ENCODE peak calls at places on chromosome 1, in four cellular contexts. One of them, this sample, is unnamed.

GRCh38 chr1:48127735-48128685 is 94.5 kb upstream of the SLC5A9 start:
- DNase-seq in SK-N-SH: no peak
- DNase-seq in HCT116: no peak
- DNase-seq in A549: no peak
- DNase-seq in this sample: no peak

GRCh38 chr1:162554258-162554657 is 7.3 kb upstream of the UAP1 start:
- DNase-seq in HCT116: no peak
- DNase-seq in A549: no peak
- DNase-seq in SK-N-SH: no peak
- DNase-seq in this sample: no peak

GRCh38 chr1:107535091-107535490 is 394.3 kb downstream of the NTNG1 start:
- DNase-seq in SK-N-SH: peak; percentile 33
- DNase-seq in HCT116: no peak
- DNase-seq in A549: no peak
- DNase-seq in this sample: no peak

GRCh38 chr1:150596095-150596892 is 16.9 kb upstream of the MCL1 start:
- DNase-seq in SK-N-SH: no peak
- DNase-seq in HCT116: no peak
- DNase-seq in A549: no peak
- DNase-seq in this sample: no peak

GRCh38 chr1:30418426-30419245 is 304.7 kb downstream of the MATN1 start:
- DNase-seq in A549: no peak
- DNase-seq in HCT116: no peak
- DNase-seq in SK-N-SH: no peak
- DNase-seq in this sample: no peak

GRCh38 chr1:215083408-215083961 is 948 bp downstream of the KCNK2 start:
- DNase-seq in SK-N-SH: peak; percentile 17
- DNase-seq in A549: no peak
- DNase-seq in HCT116: no peak
- DNase-seq in this sample: no peak

GRCh38 chr1:241722984-241723383 is 70.9 kb downstream of the WDR64 start:
- DNase-seq in A549: no peak
- DNase-seq in HCT116: no peak
- DNase-seq in SK-N-SH: no peak
- DNase-seq in this sample: no peak

GRCh38 chr1:119631433-119632102 is 16.5 kb downstream of the ZNF697 start:
- DNase-seq in SK-N-SH: peak; percentile 96
- DNase-seq in A549: no peak
- DNase-seq in HCT116: no peak
- DNase-seq in this sample: no peak

GRCh38 chr1:147719029-147719703 is 41.2 kb downstream of the GJA5 start:
- DNase-seq in A549: peak; percentile 32
- DNase-seq in HCT116: no peak
- DNase-seq in SK-N-SH: no peak
- DNase-seq in this sample: no peak

GRCh38 chr1:62800825-62801306 is 16.9 kb downstream of the ATG4C start:
- DNase-seq in SK-N-SH: no peak
- DNase-seq in HCT116: no peak
- DNase-seq in A549: no peak
- DNase-seq in this sample: peak; percentile 59

GRCh38 chr1:117606608-117607261 is 887 bp downstream of the TENT5C start:
- DNase-seq in SK-N-SH: no peak
- DNase-seq in A549: no peak
- DNase-seq in HCT116: no peak
- DNase-seq in this sample: peak; percentile 47

GRCh38 chr1:17313910-17314309 is 5.9 kb downstream of the PADI4 start:
- DNase-seq in HCT116: no peak
- DNase-seq in SK-N-SH: no peak
- DNase-seq in A549: no peak
- DNase-seq in this sample: no peak

GRCh38 chr1:4960336-4960735 is 305.9 kb downstream of the AJAP1 start:
- DNase-seq in HCT116: no peak
- DNase-seq in SK-N-SH: no peak
- DNase-seq in A549: no peak
- DNase-seq in this sample: no peak

GRCh38 chr1:112575154-112575804 is 43.7 kb downstream of the ST7L start:
- DNase-seq in A549: peak; percentile 71
- DNase-seq in HCT116: peak; percentile 69
- DNase-seq in SK-N-SH: no peak
- DNase-seq in this sample: no peak

GRCh38 chr1:56258395-56258794 is 321.0 kb downstream of the PLPP3 start:
- DNase-seq in SK-N-SH: no peak
- DNase-seq in A549: no peak
- DNase-seq in HCT116: no peak
- DNase-seq in this sample: no peak

GRCh38 chr1:54671985-54672608 is 30.5 kb downstream of the MROH7 start:
- DNase-seq in SK-N-SH: peak; percentile 78
- DNase-seq in A549: peak; percentile 40
- DNase-seq in HCT116: peak; percentile 35
- DNase-seq in this sample: peak; percentile 16

DNA sequence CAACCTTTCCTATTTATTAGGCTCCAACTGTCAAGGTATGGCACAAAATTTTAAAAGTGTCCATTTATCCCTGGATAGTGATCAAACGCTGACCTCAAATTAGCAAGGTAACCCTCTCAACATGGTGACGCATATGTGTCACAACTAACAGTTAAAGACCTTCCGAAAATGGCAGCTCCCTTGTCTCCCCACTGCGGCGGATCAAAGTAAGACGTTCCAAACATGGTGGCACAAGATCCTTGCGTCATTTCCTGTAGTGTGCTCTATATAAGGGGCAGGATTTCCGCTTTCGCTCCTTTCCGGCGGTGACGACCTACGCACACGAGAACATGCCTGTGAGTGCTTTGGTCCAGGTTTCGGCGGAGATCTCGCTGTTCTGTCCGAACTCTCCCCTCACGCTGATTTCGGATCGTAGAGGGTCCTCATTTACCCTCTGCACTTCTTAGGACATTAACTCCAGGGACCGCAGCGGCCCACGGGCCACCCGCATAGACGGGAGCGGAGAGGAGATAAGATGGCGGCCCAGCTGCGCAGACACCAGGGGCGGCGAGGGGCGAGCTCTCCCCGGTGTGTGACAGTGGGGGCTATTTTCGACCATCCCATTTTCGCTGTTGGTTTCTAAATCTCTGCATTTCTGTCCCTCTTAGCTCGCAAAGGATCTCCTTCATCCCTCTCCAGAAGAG is at the start of gene RPS27:
- DNase-seq in A549: peak; percentile 99
- DNase-seq in SK-N-SH: peak; percentile 90
- DNase-seq in HCT116: peak; percentile 98
- DNase-seq in this sample: peak; percentile 97
- TF ChIP-seq REST in A549: peak; percentile 58
- TF ChIP-seq REST in SK-N-SH: peak; percentile 67
- TF ChIP-seq REST in HCT116: no peak
- TF ChIP-seq REST in this sample: peak; percentile 80

DNA sequence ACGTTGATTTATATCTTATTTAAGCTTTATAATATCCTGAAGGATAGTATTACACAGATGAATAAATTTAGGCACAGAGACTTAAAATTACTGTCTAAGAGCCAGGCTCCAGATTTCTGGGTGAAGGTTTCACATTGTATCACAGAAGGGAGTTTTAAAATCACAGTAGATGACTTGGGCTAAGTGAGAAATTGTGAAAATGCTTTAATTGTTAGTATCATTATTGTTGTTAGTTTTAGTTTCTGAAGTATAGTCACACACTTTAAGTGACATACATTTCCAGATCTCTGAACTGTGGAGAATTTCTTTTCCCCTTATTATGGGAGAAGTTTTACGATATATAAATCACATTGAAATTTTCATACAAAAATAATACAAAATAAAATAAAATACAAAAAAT is 83.5 kb downstream of the NDUFS5 start:
- DNase-seq in A549: no peak
- DNase-seq in SK-N-SH: no peak
- DNase-seq in HCT116: no peak
- DNase-seq in this sample: no peak
- H3K27ac ChIP-seq in A549: no peak overlapping the region
- H3K27ac ChIP-seq in SK-N-SH: peak overlapping the region; percentile 93
- H3K27ac ChIP-seq in HCT116: no peak overlapping the region
- H3K27ac ChIP-seq in this sample: no peak overlapping the region

GRCh38 chr1:200493344-200493743 is 83.5 kb upstream of the ZNF281 start:
- DNase-seq in A549: no peak
- DNase-seq in SK-N-SH: no peak
- DNase-seq in HCT116: no peak
- DNase-seq in this sample: no peak
- TF ChIP-seq REST in A549: no peak
- TF ChIP-seq REST in SK-N-SH: no peak
- TF ChIP-seq REST in HCT116: no peak
- TF ChIP-seq REST in this sample: no peak

GRCh38 chr1:64691631-64692030 is 53.2 kb upstream of the RAVER2 start:
- DNase-seq in SK-N-SH: no peak
- DNase-seq in A549: no peak
- DNase-seq in HCT116: no peak
- DNase-seq in this sample: no peak
- H3K27ac ChIP-seq in SK-N-SH: no peak overlapping the region
- H3K27ac ChIP-seq in A549: no peak overlapping the region
- H3K27ac ChIP-seq in HCT116: no peak overlapping the region
- H3K27ac ChIP-seq in this sample: no peak overlapping the region

GRCh38 chr1:185490924-185491323 is 173.9 kb upstream of the IVNS1ABP start:
- DNase-seq in HCT116: no peak
- DNase-seq in SK-N-SH: no peak
- DNase-seq in A549: no peak
- DNase-seq in this sample: no peak
- TF ChIP-seq REST in HCT116: no peak
- TF ChIP-seq REST in SK-N-SH: no peak
- TF ChIP-seq REST in A549: no peak
- TF ChIP-seq REST in this sample: no peak

DNA sequence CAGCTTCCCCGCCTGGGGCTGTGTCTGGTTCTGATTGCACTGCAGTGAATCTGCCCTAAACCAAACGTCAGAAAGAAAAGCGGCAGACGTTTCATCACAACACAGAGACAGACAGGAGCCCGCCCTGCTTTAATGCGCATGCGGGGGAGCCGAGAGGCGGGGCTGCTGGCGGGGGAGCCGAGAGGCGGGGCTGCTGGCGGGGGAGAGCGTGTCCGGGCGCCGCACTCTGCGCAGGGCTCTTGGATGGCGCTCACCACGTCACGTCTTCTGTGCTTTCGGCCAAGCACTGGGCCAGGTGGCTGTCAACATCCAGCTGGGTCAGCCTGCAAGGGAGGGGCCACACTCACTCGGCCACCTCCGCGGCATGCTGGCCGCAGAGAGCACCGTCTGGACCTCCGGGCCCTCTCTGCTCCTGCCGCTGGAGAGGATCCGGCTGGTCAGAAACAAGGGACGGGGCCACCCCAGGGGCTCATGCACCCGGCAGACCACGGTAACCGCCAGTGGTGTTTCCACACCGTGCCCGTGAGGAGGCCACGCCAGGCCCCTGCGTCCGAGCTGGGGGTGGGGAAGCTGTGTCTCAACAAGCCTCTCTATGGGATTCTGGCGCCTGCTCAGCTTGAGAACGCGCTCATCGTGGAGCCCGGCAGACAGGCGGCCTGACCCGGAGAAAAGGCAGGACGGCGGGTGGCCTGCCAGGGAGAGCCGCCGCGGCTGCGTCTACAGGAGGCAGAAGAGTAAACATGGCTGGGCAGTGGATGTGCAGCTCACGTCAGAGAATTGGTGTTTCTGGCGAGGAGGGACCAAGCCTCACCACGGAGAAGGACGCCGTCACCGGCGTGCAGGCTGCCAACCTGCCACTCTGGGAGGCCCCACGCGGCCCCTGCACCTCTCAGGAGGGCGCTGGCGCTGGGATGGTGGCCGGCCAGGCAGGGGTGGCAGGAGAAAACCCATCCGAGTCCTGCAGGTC is 4.8 kb downstream of the FAAP20 start:
- DNase-seq in A549: peak; percentile 88
- DNase-seq in SK-N-SH: peak; percentile 94
- DNase-seq in HCT116: peak; percentile 80
- DNase-seq in this sample: peak; percentile 97
- H3K27ac ChIP-seq in A549: peak overlapping the region; percentile 66
- H3K27ac ChIP-seq in SK-N-SH: peak overlapping the region; percentile 66
- H3K27ac ChIP-seq in HCT116: peak overlapping the region; percentile 71
- H3K27ac ChIP-seq in this sample: peak overlapping the region; percentile 90

GRCh38 chr1:68321084-68321685 is 88.9 kb upstream of the WLS start:
- DNase-seq in SK-N-SH: peak; percentile 37
- DNase-seq in HCT116: no peak
- DNase-seq in A549: peak; percentile 61
- DNase-seq in this sample: no peak

GRCh38 chr1:68322096-68322495 is 89.8 kb upstream of the WLS start:
- DNase-seq in A549: no peak
- DNase-seq in HCT116: no peak
- DNase-seq in SK-N-SH: no peak
- DNase-seq in this sample: no peak

GRCh38 chr1:68320349-68320748 is 88.0 kb upstream of the WLS start:
- DNase-seq in SK-N-SH: no peak
- DNase-seq in HCT116: no peak
- DNase-seq in A549: no peak
- DNase-seq in this sample: no peak

GRCh38 chr1:68317543-68317942 is 85.2 kb upstream of the WLS start:
- DNase-seq in SK-N-SH: no peak
- DNase-seq in A549: no peak
- DNase-seq in HCT116: no peak
- DNase-seq in this sample: no peak

DNA sequence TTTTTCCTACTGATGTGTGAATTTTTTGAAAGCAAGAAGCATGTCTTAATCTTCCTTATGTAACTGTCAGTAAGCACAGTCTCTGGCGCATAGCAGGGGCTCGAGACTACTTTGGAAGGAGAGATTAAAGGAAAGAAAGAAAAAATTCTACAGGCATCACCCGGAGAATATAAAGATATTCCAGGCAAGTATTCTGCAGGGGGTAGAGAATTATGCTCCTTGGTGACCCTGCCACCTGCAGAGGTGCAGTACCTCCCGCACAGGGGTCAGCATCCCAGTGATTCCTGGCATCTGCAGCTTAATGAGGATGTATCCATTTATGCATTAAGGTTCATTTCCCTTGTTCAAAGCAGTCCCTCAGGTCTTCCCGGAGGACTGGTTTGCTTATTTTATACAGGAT is 87.6 kb upstream of the WLS start:
- DNase-seq in HCT116: no peak
- DNase-seq in SK-N-SH: no peak
- DNase-seq in A549: no peak
- DNase-seq in this sample: no peak
- TF ChIP-seq REST in HCT116: no peak
- TF ChIP-seq REST in SK-N-SH: no peak
- TF ChIP-seq REST in A549: no peak
- TF ChIP-seq REST in this sample: no peak

DNA sequence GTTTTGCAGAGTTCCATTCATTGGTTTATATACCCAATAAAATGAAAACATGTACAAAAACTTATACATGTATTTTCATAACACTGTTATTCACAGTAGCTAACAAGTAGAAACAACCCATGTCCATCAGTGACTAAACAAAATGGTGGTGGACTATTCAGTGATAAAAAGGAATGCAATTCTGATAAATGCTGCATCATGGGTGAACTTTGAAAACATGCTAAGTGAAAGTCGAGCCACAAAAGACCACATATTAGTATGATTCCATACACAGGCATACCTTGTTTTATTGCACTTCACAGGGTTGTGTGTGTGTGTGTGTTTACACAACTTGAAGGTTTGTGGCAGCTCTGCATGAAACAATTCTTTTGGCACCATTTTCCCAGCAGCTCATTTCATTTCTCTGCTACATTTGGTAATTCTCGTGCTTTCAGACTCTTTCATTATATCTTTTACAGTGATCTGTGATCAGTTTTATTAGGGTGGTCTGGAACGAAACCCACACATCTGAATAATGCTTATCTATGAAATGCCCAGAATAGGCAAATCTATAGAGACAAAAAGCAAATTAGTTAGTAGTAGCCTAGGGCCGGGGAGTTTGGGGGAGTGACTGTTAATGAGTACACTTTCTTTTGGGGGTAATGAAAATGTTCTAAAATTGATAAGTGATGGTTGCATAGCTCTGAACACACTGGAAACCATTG is 27.2 kb downstream of the RNF11 start:
- DNase-seq in A549: no peak
- DNase-seq in SK-N-SH: peak; percentile 28
- DNase-seq in HCT116: no peak
- DNase-seq in this sample: no peak
- H3K27ac ChIP-seq in A549: no peak overlapping the region
- H3K27ac ChIP-seq in SK-N-SH: peak overlapping the region; percentile 78
- H3K27ac ChIP-seq in HCT116: no peak overlapping the region
- H3K27ac ChIP-seq in this sample: no peak overlapping the region